ENCODE peak calls at places on chromosomes 4 and X, in seven cellular contexts. One of them, this sample, is unnamed.

GRCh38 chr4:126603210-126603609 is 1029.5 kb upstream of the INTU start:
- DNase-seq in mesenchymal stem cell: no peak
- DNase-seq in left lung: no peak
- DNase-seq in right cardiac atrium: no peak
- DNase-seq in lower lobe of right lung: no peak
- DNase-seq in hepatocyte: no peak
- DNase-seq in stomach: no peak
- DNase-seq in this sample: no peak

GRCh38 chrX:136147320-136147901 is at the start of gene FHL1:
- DNase-seq in mesenchymal stem cell: peak; percentile 50
- DNase-seq in left lung: peak; percentile 80
- DNase-seq in right cardiac atrium: peak; percentile 89
- DNase-seq in lower lobe of right lung: peak; percentile 68
- DNase-seq in hepatocyte: peak; percentile 40
- DNase-seq in stomach: peak; percentile 57
- DNase-seq in this sample: peak; percentile 59

GRCh38 chr4:125750827-125751466 is 436.2 kb downstream of the FAT4 start:
- DNase-seq in mesenchymal stem cell: peak; percentile 61
- DNase-seq in left lung: no peak
- DNase-seq in right cardiac atrium: peak; percentile 60
- DNase-seq in lower lobe of right lung: no peak
- DNase-seq in hepatocyte: peak; percentile 43
- DNase-seq in stomach: no peak
- DNase-seq in this sample: no peak

GRCh38 chr4:73704314-73705055 is 35.9 kb upstream of the CXCL8 start:
- DNase-seq in mesenchymal stem cell: peak; percentile 98
- DNase-seq in left lung: no peak
- DNase-seq in right cardiac atrium: peak; percentile 56
- DNase-seq in lower lobe of right lung: no peak
- DNase-seq in hepatocyte: peak; percentile 85
- DNase-seq in stomach: peak; percentile 63
- DNase-seq in this sample: no peak

GRCh38 chr4:128880662-128881061 is 71.2 kb downstream of the JADE1 start:
- DNase-seq in mesenchymal stem cell: no peak
- DNase-seq in left lung: no peak
- DNase-seq in right cardiac atrium: no peak
- DNase-seq in lower lobe of right lung: no peak
- DNase-seq in hepatocyte: no peak
- DNase-seq in stomach: no peak
- DNase-seq in this sample: no peak

GRCh38 chr4:24070117-24070516 is 180.3 kb upstream of the PPARGC1A start:
- DNase-seq in mesenchymal stem cell: peak; percentile 86
- DNase-seq in left lung: no peak
- DNase-seq in right cardiac atrium: no peak
- DNase-seq in lower lobe of right lung: no peak
- DNase-seq in hepatocyte: no peak
- DNase-seq in stomach: no peak
- DNase-seq in this sample: no peak

GRCh38 chrX:46913710-46914109 is 1.5 kb downstream of the JADE3 start:
- DNase-seq in mesenchymal stem cell: peak; percentile 37
- DNase-seq in left lung: no peak
- DNase-seq in right cardiac atrium: peak; percentile 41
- DNase-seq in lower lobe of right lung: peak; percentile 39
- DNase-seq in hepatocyte: peak; percentile 30
- DNase-seq in stomach: peak; percentile 27
- DNase-seq in this sample: no peak

GRCh38 chrX:13112499-13112898 is 68.1 kb upstream of the FAM9C start:
- DNase-seq in mesenchymal stem cell: no peak
- DNase-seq in left lung: no peak
- DNase-seq in right cardiac atrium: no peak
- DNase-seq in lower lobe of right lung: no peak
- DNase-seq in hepatocyte: no peak
- DNase-seq in stomach: no peak
- DNase-seq in this sample: no peak

GRCh38 chrX:152899874-152900719 is 2.2 kb downstream of the ZNF185 start:
- DNase-seq in mesenchymal stem cell: no peak
- DNase-seq in left lung: no peak
- DNase-seq in right cardiac atrium: no peak
- DNase-seq in lower lobe of right lung: no peak
- DNase-seq in hepatocyte: no peak
- DNase-seq in stomach: no peak
- DNase-seq in this sample: no peak

GRCh38 chrX:41923925-41924693 is 755 bp upstream of the CASK start:
- DNase-seq in mesenchymal stem cell: peak; percentile 64
- DNase-seq in left lung: no peak
- DNase-seq in right cardiac atrium: peak; percentile 30
- DNase-seq in lower lobe of right lung: peak; percentile 41
- DNase-seq in hepatocyte: peak; percentile 59
- DNase-seq in stomach: peak; percentile 49
- DNase-seq in this sample: no peak

GRCh38 chr4:55069248-55069647 is 56.1 kb downstream of the KDR start:
- DNase-seq in mesenchymal stem cell: peak; percentile 74
- DNase-seq in left lung: no peak
- DNase-seq in right cardiac atrium: no peak
- DNase-seq in lower lobe of right lung: no peak
- DNase-seq in hepatocyte: peak; percentile 34
- DNase-seq in stomach: no peak
- DNase-seq in this sample: no peak

GRCh38 chrX:51459125-51459524 is 37.3 kb downstream of the NUDT11 start:
- DNase-seq in mesenchymal stem cell: peak; percentile 18
- DNase-seq in left lung: no peak
- DNase-seq in right cardiac atrium: no peak
- DNase-seq in lower lobe of right lung: no peak
- DNase-seq in hepatocyte: peak; percentile 19
- DNase-seq in stomach: no peak
- DNase-seq in this sample: peak; percentile 15

GRCh38 chr4:187603093-187603395 is 392.5 kb upstream of the ZFP42 start:
- DNase-seq in mesenchymal stem cell: peak; percentile 89
- DNase-seq in left lung: no peak
- DNase-seq in right cardiac atrium: no peak
- DNase-seq in lower lobe of right lung: no peak
- DNase-seq in hepatocyte: no peak
- DNase-seq in stomach: no peak
- DNase-seq in this sample: no peak

GRCh38 chrX:100449696-100450606 is 39.9 kb upstream of the PCDH19 start:
- DNase-seq in mesenchymal stem cell: no peak
- DNase-seq in left lung: no peak
- DNase-seq in right cardiac atrium: peak; percentile 57
- DNase-seq in lower lobe of right lung: no peak
- DNase-seq in hepatocyte: no peak
- DNase-seq in stomach: no peak
- DNase-seq in this sample: peak; percentile 49

GRCh38 chrX:2500681-2501151 is at the start of the genes DHRSX and ZBED1:
- DNase-seq in mesenchymal stem cell: peak; percentile 38
- DNase-seq in left lung: peak; percentile 92
- DNase-seq in right cardiac atrium: peak; percentile 76
- DNase-seq in lower lobe of right lung: peak; percentile 62
- DNase-seq in hepatocyte: peak; percentile 75
- DNase-seq in stomach: peak; percentile 51
- DNase-seq in this sample: peak; percentile 56

DNA sequence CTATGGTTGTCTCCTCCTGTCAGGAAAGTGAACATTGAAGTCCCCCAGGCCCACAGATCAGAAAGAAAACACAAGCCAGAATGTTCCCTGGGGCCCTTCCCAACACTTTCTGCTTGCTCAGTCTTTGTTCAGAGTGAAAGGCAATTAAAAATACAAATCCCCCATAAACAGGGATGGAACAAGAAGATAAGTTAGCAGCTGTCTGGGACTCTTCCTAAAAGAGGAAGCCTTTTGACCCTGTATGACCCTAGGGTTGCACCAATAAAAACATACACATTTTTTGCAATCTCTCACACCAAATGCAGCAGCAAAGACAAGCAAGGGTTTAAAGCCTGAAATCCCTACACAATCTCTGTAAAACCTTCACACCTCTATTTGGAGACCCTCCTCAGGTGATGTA is 22.6 kb downstream of the IRF2 start:
- DNase-seq in mesenchymal stem cell: no peak
- DNase-seq in left lung: no peak
- DNase-seq in right cardiac atrium: no peak
- DNase-seq in lower lobe of right lung: no peak
- DNase-seq in hepatocyte: no peak
- DNase-seq in stomach: no peak
- DNase-seq in this sample: no peak
- H3K4me1 ChIP-seq in mesenchymal stem cell: peaks cover 15% of the 10 kb centered on the region
- H3K4me1 ChIP-seq in left lung: peaks cover 94% of the 10 kb centered on the region
- H3K4me1 ChIP-seq in right cardiac atrium: peaks cover 35% of the 10 kb centered on the region
- H3K4me1 ChIP-seq in lower lobe of right lung: peaks cover 76% of the 10 kb centered on the region
- H3K4me1 ChIP-seq in hepatocyte: peaks cover 11% of the 10 kb centered on the region
- H3K4me1 ChIP-seq in stomach: peaks cover 95% of the 10 kb centered on the region
- H3K4me1 ChIP-seq in this sample: peaks cover 26% of the 10 kb centered on the region

DNA sequence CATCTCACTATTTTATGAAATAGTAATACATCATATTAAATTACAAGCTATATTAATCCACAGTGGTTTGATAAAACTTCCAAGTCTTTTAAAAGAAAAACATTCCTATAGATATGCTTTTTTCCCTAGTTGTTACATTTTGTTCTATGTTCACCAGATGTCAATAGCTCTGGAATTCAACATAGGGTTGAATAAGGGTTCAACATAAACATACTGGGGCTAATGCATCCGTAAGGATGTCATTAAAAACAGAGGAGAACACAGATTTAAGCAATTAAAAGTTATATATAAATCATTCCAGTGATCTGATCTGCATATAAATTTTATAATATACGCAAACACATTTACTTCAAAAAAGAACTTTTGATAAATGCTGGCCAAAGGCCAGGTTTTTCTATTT is 32.5 kb downstream of the SULT1B1 start:
- DNase-seq in mesenchymal stem cell: no peak
- DNase-seq in left lung: no peak
- DNase-seq in right cardiac atrium: no peak
- DNase-seq in lower lobe of right lung: no peak
- DNase-seq in hepatocyte: no peak
- DNase-seq in stomach: no peak
- DNase-seq in this sample: no peak
- H3K4me1 ChIP-seq in mesenchymal stem cell: no peaks in the 10 kb centered on the region
- H3K4me1 ChIP-seq in left lung: no peaks in the 10 kb centered on the region
- H3K4me1 ChIP-seq in right cardiac atrium: no peaks in the 10 kb centered on the region
- H3K4me1 ChIP-seq in lower lobe of right lung: no peaks in the 10 kb centered on the region
- H3K4me1 ChIP-seq in hepatocyte: peaks cover 10% of the 10 kb centered on the region
- H3K4me1 ChIP-seq in stomach: no peaks in the 10 kb centered on the region
- H3K4me1 ChIP-seq in this sample: no peaks in the 10 kb centered on the region

GRCh38 chr4:930827-931193 is 1.3 kb downstream of the GAK start:
- DNase-seq in mesenchymal stem cell: no peak
- DNase-seq in left lung: no peak
- DNase-seq in right cardiac atrium: no peak
- DNase-seq in lower lobe of right lung: no peak
- DNase-seq in hepatocyte: no peak
- DNase-seq in stomach: no peak
- DNase-seq in this sample: peak; percentile 36

GRCh38 chr4:929970-930625 is 2.0 kb downstream of the GAK start:
- DNase-seq in mesenchymal stem cell: peak; percentile 67
- DNase-seq in left lung: no peak
- DNase-seq in right cardiac atrium: peak; percentile 26
- DNase-seq in lower lobe of right lung: no peak
- DNase-seq in hepatocyte: no peak
- DNase-seq in stomach: peak; percentile 52
- DNase-seq in this sample: peak; percentile 35

GRCh38 chr4:931194-931959 is 739 bp downstream of the GAK start:
- DNase-seq in mesenchymal stem cell: peak; percentile 97
- DNase-seq in left lung: no peak
- DNase-seq in right cardiac atrium: peak; percentile 67
- DNase-seq in lower lobe of right lung: no peak
- DNase-seq in hepatocyte: peak; percentile 62
- DNase-seq in stomach: no peak
- DNase-seq in this sample: no peak

GRCh38 chr4:926538-926937 is 5.6 kb downstream of the GAK start:
- DNase-seq in mesenchymal stem cell: no peak
- DNase-seq in left lung: no peak
- DNase-seq in right cardiac atrium: peak; percentile 36
- DNase-seq in lower lobe of right lung: no peak
- DNase-seq in hepatocyte: peak; percentile 44
- DNase-seq in stomach: peak; percentile 62
- DNase-seq in this sample: peak; percentile 69

DNA sequence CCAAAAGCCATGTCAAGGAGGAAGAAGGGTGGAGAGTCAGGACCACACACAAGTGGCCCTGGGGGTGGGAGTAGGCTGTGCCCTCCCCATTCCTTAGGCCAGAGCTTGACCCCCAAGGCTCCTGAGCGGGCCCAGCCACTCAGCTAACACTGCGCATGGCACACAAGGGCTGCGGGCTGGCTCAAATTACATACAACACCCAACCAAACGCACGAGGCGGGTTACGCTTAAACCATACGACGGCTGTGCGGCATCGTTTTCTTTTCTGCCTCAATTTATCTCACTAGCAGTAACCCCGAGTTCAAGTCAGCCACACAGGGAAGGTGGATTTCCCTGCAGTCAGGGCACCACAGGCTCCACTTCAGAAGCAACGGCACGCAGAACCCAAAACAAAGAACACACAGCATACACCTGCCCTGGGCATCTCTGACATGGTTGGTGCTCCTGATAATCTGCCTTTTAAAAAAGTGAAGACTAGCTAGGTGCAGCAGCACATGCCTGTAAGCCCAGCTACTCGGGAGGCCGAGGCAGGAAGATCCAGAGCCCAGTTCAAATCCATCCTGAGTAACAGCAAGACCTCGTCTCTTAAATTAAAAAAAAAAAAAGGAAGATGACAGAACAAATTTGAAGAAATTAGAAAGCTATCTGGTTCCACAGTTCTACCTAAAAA is 2.9 kb downstream of the GAK start:
- DNase-seq in mesenchymal stem cell: no peak
- DNase-seq in left lung: no peak
- DNase-seq in right cardiac atrium: peak; percentile 34
- DNase-seq in lower lobe of right lung: no peak
- DNase-seq in hepatocyte: no peak
- DNase-seq in stomach: no peak
- DNase-seq in this sample: no peak
- H3K4me1 ChIP-seq in mesenchymal stem cell: peaks cover 37% of the 10 kb centered on the region
- H3K4me1 ChIP-seq in left lung: peaks cover 79% of the 10 kb centered on the region
- H3K4me1 ChIP-seq in right cardiac atrium: peaks cover 7% of the 10 kb centered on the region
- H3K4me1 ChIP-seq in lower lobe of right lung: peaks cover 45% of the 10 kb centered on the region
- H3K4me1 ChIP-seq in hepatocyte: peaks cover 24% of the 10 kb centered on the region
- H3K4me1 ChIP-seq in stomach: peaks cover 82% of the 10 kb centered on the region
- H3K4me1 ChIP-seq in this sample: peaks cover 35% of the 10 kb centered on the region

DNA sequence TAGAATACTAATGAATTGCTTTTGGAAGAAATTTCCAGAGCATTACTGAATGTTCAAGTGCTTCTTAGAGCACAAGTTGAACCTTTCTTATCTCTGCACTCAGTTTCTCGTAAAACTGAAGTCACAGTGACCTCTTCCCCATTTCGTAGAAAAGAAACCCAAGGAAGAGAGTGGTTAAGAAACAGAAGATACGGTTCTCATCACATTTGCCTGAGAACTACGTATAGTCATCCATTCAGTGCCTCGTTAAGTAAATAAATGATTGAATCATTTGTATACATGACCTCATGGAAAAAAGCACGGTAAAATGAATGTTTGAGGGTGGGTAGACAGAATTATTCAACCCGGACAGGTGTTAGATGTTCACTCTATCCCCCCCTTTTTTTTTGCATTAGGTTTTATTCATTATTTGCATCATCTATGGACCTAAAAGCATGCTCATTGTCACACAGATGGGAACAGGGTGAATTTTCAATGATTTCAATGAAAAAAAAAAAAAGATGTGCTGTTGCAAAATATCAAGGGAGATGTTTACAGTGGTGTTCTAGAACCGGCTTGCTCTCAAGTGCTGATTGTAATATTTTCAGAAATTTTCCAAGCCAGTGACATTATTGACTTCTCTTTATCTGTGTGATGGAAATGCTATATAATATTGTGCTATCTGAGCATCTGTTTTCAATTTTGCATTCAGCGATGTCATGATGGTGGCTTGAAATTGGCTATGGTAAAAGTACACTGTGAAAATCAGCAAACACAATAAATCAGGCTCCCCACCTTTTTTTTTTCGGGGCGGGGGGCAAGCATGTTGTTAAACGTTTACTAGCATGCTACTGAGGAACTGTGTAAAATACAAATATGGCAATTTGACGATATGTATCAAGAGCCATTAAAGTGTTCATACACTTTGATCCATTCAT is 4.3 kb downstream of the RHOH start:
- DNase-seq in mesenchymal stem cell: peak; percentile 91
- DNase-seq in left lung: no peak
- DNase-seq in right cardiac atrium: no peak
- DNase-seq in lower lobe of right lung: no peak
- DNase-seq in hepatocyte: no peak
- DNase-seq in stomach: no peak
- DNase-seq in this sample: no peak
- H3K4me1 ChIP-seq in mesenchymal stem cell: peaks cover 2% of the 10 kb centered on the region
- H3K4me1 ChIP-seq in left lung: peaks cover 58% of the 10 kb centered on the region
- H3K4me1 ChIP-seq in right cardiac atrium: no peaks in the 10 kb centered on the region
- H3K4me1 ChIP-seq in lower lobe of right lung: no peaks in the 10 kb centered on the region
- H3K4me1 ChIP-seq in hepatocyte: peaks cover 7% of the 10 kb centered on the region
- H3K4me1 ChIP-seq in stomach: no peaks in the 10 kb centered on the region
- H3K4me1 ChIP-seq in this sample: peaks cover 2% of the 10 kb centered on the region

This sample was measured in mucosa of descending colon.